ENCODE peak calls at places on chromosomes 12 and 14, in four cellular contexts. P, N, F and C are unnamed samples.

GRCh38 chr14:74642011-74642410 is 30.0 kb upstream of the LTBP2 start:
- DNase-seq in F (no peak), P (no peak), N (no peak), C (no peak)

GRCh38 chr12:92369643-92370042 is 224.0 kb upstream of the BTG1 start:
- DNase-seq in F (no peak), N (peak; percentile 99), P (peak; percentile 18), C (no peak)

GRCh38 chr12:99110212-99110611 is 465.1 kb downstream of the APAF1 start:
- DNase-seq in N (no peak), P (no peak), F (no peak), C (no peak)

GRCh38 chr12:89999699-90000505 is 291.3 kb upstream of the ATP2B1 start:
- DNase-seq in P (no peak), F (no peak), N (peak; percentile 90), C (no peak)

GRCh38 chr14:33930464-33930863 is 20.4 kb downstream of the EGLN3 start:
- DNase-seq in F (no peak), P (no peak), N (peak; percentile 45), C (no peak)

GRCh38 chr12:121205491-121205890 is 4.4 kb upstream of the P2RX4 start:
- DNase-seq in N (no peak), F (no peak), P (no peak), C (no peak)

GRCh38 chr12:45050331-45050750 is 558 bp downstream of the DBX2 start:
- DNase-seq in N (no peak), P (no peak), F (peak; percentile 3), C (no peak)

GRCh38 chr14:90454041-90455000 is 57.5 kb downstream of the CALM1 start:
- DNase-seq in P (peak; percentile 89), F (no peak), N (peak; percentile 92), C (no peak)